ENCODE peak calls at places on chromosomes 7 and 10, in nine cellular contexts. One of them, this sample, is unnamed.

GRCh38 chr7:38873433-38873832 is 35.6 kb downstream of the VPS41 start:
- DNase-seq in upper lobe of right lung: no peak
- DNase-seq in AG04450: no peak
- DNase-seq in transverse colon: no peak
- DNase-seq in neuronal stem cell: no peak
- DNase-seq in CD4-positive, alpha-beta memory T cell: no peak
- DNase-seq in bronchial epithelial cell: peak; percentile 47
- DNase-seq in uterus: no peak
- DNase-seq in vagina: no peak
- DNase-seq in this sample: no peak

GRCh38 chr10:32142646-32143045 is 86.4 kb upstream of the KIF5B start:
- DNase-seq in uterus: no peak
- DNase-seq in transverse colon: no peak
- DNase-seq in bronchial epithelial cell: peak; percentile 79
- DNase-seq in upper lobe of right lung: no peak
- DNase-seq in vagina: no peak
- DNase-seq in CD4-positive, alpha-beta memory T cell: no peak
- DNase-seq in neuronal stem cell: no peak
- DNase-seq in AG04450: no peak
- DNase-seq in this sample: no peak

GRCh38 chr10:93438796-93439253 is 43.3 kb downstream of the MYOF start:
- DNase-seq in AG04450: no peak
- DNase-seq in vagina: no peak
- DNase-seq in transverse colon: peak; percentile 56
- DNase-seq in bronchial epithelial cell: peak; percentile 84
- DNase-seq in neuronal stem cell: no peak
- DNase-seq in CD4-positive, alpha-beta memory T cell: no peak
- DNase-seq in upper lobe of right lung: peak; percentile 76
- DNase-seq in uterus: peak; percentile 47
- DNase-seq in this sample: peak; percentile 65

GRCh38 chr7:2244404-2244803 is 2.4 kb downstream of the NUDT1 start:
- DNase-seq in CD4-positive, alpha-beta memory T cell: no peak
- DNase-seq in upper lobe of right lung: no peak
- DNase-seq in vagina: no peak
- DNase-seq in bronchial epithelial cell: no peak
- DNase-seq in AG04450: no peak
- DNase-seq in uterus: no peak
- DNase-seq in transverse colon: no peak
- DNase-seq in neuronal stem cell: no peak
- DNase-seq in this sample: no peak

GRCh38 chr10:68133553-68133952 is 24.3 kb downstream of the MYPN start:
- DNase-seq in CD4-positive, alpha-beta memory T cell: no peak
- DNase-seq in vagina: no peak
- DNase-seq in transverse colon: no peak
- DNase-seq in uterus: no peak
- DNase-seq in neuronal stem cell: no peak
- DNase-seq in bronchial epithelial cell: no peak
- DNase-seq in upper lobe of right lung: no peak
- DNase-seq in AG04450: no peak
- DNase-seq in this sample: no peak

GRCh38 chr10:32376780-32377179 is 29.8 kb upstream of the EPC1 start:
- DNase-seq in bronchial epithelial cell: no peak
- DNase-seq in uterus: no peak
- DNase-seq in AG04450: no peak
- DNase-seq in CD4-positive, alpha-beta memory T cell: no peak
- DNase-seq in neuronal stem cell: no peak
- DNase-seq in transverse colon: no peak
- DNase-seq in vagina: no peak
- DNase-seq in upper lobe of right lung: no peak
- DNase-seq in this sample: no peak

GRCh38 chr10:86688398-86688921 is 20.1 kb downstream of the LDB3 start:
- DNase-seq in vagina: no peak
- DNase-seq in uterus: peak; percentile 50
- DNase-seq in upper lobe of right lung: no peak
- DNase-seq in bronchial epithelial cell: peak; percentile 58
- DNase-seq in CD4-positive, alpha-beta memory T cell: peak; percentile 48
- DNase-seq in transverse colon: peak; percentile 63
- DNase-seq in AG04450: peak; percentile 58
- DNase-seq in neuronal stem cell: peak; percentile 54
- DNase-seq in this sample: peak; percentile 78

GRCh38 chr10:102342958-102343357 is 52.5 kb upstream of the NFKB2 start:
- DNase-seq in neuronal stem cell: no peak
- DNase-seq in AG04450: peak; percentile 39
- DNase-seq in upper lobe of right lung: no peak
- DNase-seq in transverse colon: no peak
- DNase-seq in vagina: no peak
- DNase-seq in CD4-positive, alpha-beta memory T cell: no peak
- DNase-seq in bronchial epithelial cell: peak; percentile 93
- DNase-seq in uterus: no peak
- DNase-seq in this sample: peak; percentile 28

GRCh38 chr7:2116903-2117680 is 115.7 kb downstream of the MAD1L1 start:
- DNase-seq in vagina: no peak
- DNase-seq in bronchial epithelial cell: no peak
- DNase-seq in CD4-positive, alpha-beta memory T cell: no peak
- DNase-seq in upper lobe of right lung: no peak
- DNase-seq in transverse colon: no peak
- DNase-seq in neuronal stem cell: no peak
- DNase-seq in AG04450: no peak
- DNase-seq in uterus: peak; percentile 42
- DNase-seq in this sample: no peak

GRCh38 chr7:139407555-139407954 is 47.9 kb downstream of the LUC7L2 start:
- DNase-seq in bronchial epithelial cell: no peak
- DNase-seq in neuronal stem cell: no peak
- DNase-seq in AG04450: no peak
- DNase-seq in upper lobe of right lung: no peak
- DNase-seq in vagina: no peak
- DNase-seq in transverse colon: no peak
- DNase-seq in uterus: no peak
- DNase-seq in CD4-positive, alpha-beta memory T cell: no peak
- DNase-seq in this sample: no peak

GRCh38 chr10:119650062-119650461 is 1.1 kb upstream of the BAG3 start:
- DNase-seq in CD4-positive, alpha-beta memory T cell: no peak
- DNase-seq in vagina: no peak
- DNase-seq in bronchial epithelial cell: no peak
- DNase-seq in uterus: no peak
- DNase-seq in AG04450: no peak
- DNase-seq in upper lobe of right lung: no peak
- DNase-seq in transverse colon: no peak
- DNase-seq in neuronal stem cell: no peak
- DNase-seq in this sample: no peak

GRCh38 chr10:119653209-119653608 is 2.0 kb downstream of the BAG3 start:
- DNase-seq in uterus: no peak
- DNase-seq in upper lobe of right lung: no peak
- DNase-seq in bronchial epithelial cell: no peak
- DNase-seq in AG04450: no peak
- DNase-seq in neuronal stem cell: no peak
- DNase-seq in CD4-positive, alpha-beta memory T cell: no peak
- DNase-seq in vagina: no peak
- DNase-seq in transverse colon: no peak
- DNase-seq in this sample: no peak

GRCh38 chr10:119651514-119652327 is 541 bp downstream of the BAG3 start:
- DNase-seq in neuronal stem cell: peak; percentile 31
- DNase-seq in uterus: peak; percentile 40
- DNase-seq in upper lobe of right lung: peak; percentile 72
- DNase-seq in transverse colon: peak; percentile 26
- DNase-seq in AG04450: no peak
- DNase-seq in bronchial epithelial cell: no peak
- DNase-seq in CD4-positive, alpha-beta memory T cell: no peak
- DNase-seq in vagina: no peak
- DNase-seq in this sample: peak; percentile 18

GRCh38 chr10:119652361-119652760 is 1.2 kb downstream of the BAG3 start:
- DNase-seq in bronchial epithelial cell: peak; percentile 79
- DNase-seq in uterus: no peak
- DNase-seq in vagina: no peak
- DNase-seq in AG04450: peak; percentile 34
- DNase-seq in neuronal stem cell: no peak
- DNase-seq in upper lobe of right lung: no peak
- DNase-seq in transverse colon: no peak
- DNase-seq in CD4-positive, alpha-beta memory T cell: peak; percentile 58
- DNase-seq in this sample: peak; percentile 31

GRCh38 chr10:119650692-119651513 is at the start of gene BAG3:
- DNase-seq in uterus: peak; percentile 95
- DNase-seq in transverse colon: peak; percentile 94
- DNase-seq in neuronal stem cell: peak; percentile 87
- DNase-seq in AG04450: peak; percentile 86
- DNase-seq in CD4-positive, alpha-beta memory T cell: peak; percentile 80
- DNase-seq in vagina: peak; percentile 96
- DNase-seq in bronchial epithelial cell: peak; percentile 78
- DNase-seq in upper lobe of right lung: peak; percentile 96
- DNase-seq in this sample: peak; percentile 90
- H3K27me3 ChIP-seq in uterus: no peaks in the 10 kb centered on the region
- H3K27me3 ChIP-seq in transverse colon: no peaks in the 10 kb centered on the region
- H3K27me3 ChIP-seq in neuronal stem cell: no peaks in the 10 kb centered on the region
- H3K27me3 ChIP-seq in AG04450: no peaks in the 10 kb centered on the region
- H3K27me3 ChIP-seq in CD4-positive, alpha-beta memory T cell: no peaks in the 10 kb centered on the region
- H3K27me3 ChIP-seq in vagina: no peaks in the 10 kb centered on the region
- H3K27me3 ChIP-seq in bronchial epithelial cell: no peaks in the 10 kb centered on the region
- H3K27me3 ChIP-seq in upper lobe of right lung: no peaks in the 10 kb centered on the region
- H3K27me3 ChIP-seq in this sample: no peaks in the 10 kb centered on the region

GRCh38 chr7:114086491-114086905 is 167.7 kb upstream of the PPP1R3A start:
- DNase-seq in transverse colon: peak; percentile 49
- DNase-seq in AG04450: no peak
- DNase-seq in upper lobe of right lung: peak; percentile 76
- DNase-seq in bronchial epithelial cell: no peak
- DNase-seq in CD4-positive, alpha-beta memory T cell: no peak
- DNase-seq in vagina: no peak
- DNase-seq in uterus: peak; percentile 30
- DNase-seq in neuronal stem cell: no peak
- DNase-seq in this sample: peak; percentile 32

GRCh38 chr7:114085592-114086490 is 167.0 kb upstream of the PPP1R3A start:
- DNase-seq in neuronal stem cell: peak; percentile 45
- DNase-seq in vagina: peak; percentile 95
- DNase-seq in upper lobe of right lung: peak; percentile 89
- DNase-seq in bronchial epithelial cell: peak; percentile 82
- DNase-seq in AG04450: peak; percentile 60
- DNase-seq in transverse colon: peak; percentile 90
- DNase-seq in uterus: peak; percentile 79
- DNase-seq in CD4-positive, alpha-beta memory T cell: peak; percentile 55
- DNase-seq in this sample: peak; percentile 28

GRCh38 chr7:114088541-114088940 is 169.7 kb upstream of the PPP1R3A start:
- DNase-seq in vagina: no peak
- DNase-seq in neuronal stem cell: no peak
- DNase-seq in upper lobe of right lung: no peak
- DNase-seq in transverse colon: no peak
- DNase-seq in AG04450: no peak
- DNase-seq in uterus: no peak
- DNase-seq in bronchial epithelial cell: no peak
- DNase-seq in CD4-positive, alpha-beta memory T cell: no peak
- DNase-seq in this sample: no peak

GRCh38 chr7:114087674-114088539 is 169.1 kb upstream of the PPP1R3A start:
- DNase-seq in neuronal stem cell: peak; percentile 5
- DNase-seq in CD4-positive, alpha-beta memory T cell: no peak
- DNase-seq in vagina: no peak
- DNase-seq in uterus: no peak
- DNase-seq in AG04450: no peak
- DNase-seq in upper lobe of right lung: no peak
- DNase-seq in bronchial epithelial cell: no peak
- DNase-seq in transverse colon: peak; percentile 21
- DNase-seq in this sample: no peak

DNA sequence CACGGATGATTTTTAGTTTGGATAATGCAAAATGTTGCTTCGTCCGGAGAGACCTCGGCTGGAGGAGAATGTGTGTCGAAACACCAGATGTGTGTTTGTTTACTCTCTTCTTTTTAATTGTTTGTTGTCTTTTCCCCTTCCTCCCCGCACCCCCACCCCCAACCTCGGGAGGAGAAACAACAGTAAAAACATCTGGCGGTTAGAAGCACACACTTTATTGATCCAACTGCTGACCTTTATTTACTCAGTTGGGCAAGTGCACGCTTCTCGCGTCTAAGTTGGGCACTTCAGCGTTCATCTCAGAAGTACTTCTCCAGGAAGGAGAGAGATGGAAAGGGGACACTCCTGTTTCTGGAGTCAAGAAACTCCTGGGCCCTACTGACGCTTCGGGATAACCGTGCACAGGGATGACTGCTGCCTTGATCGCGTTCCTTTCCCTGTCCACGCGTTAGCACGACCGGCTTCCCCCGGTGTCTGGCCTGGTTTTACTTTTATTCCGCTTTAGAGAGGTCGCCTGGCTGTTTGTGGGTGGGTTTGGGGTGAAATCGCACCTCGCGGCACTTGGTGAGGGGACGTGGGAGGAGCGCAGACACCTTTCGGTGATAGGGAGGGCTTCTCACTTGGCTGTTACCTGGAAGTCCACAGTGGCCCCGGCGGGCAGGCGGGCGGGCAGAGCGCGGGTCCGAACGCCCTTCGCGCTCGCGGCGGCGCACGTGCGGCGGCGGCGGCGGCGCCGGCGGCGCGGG is 168.3 kb upstream of the PPP1R3A start:
- DNase-seq in bronchial epithelial cell: no peak
- DNase-seq in uterus: peak; percentile 24
- DNase-seq in upper lobe of right lung: peak; percentile 66
- DNase-seq in AG04450: no peak
- DNase-seq in CD4-positive, alpha-beta memory T cell: no peak
- DNase-seq in neuronal stem cell: peak; percentile 18
- DNase-seq in transverse colon: peak; percentile 42
- DNase-seq in vagina: no peak
- DNase-seq in this sample: no peak
- H3K27me3 ChIP-seq in bronchial epithelial cell: peaks cover 4% of the 10 kb centered on the region
- H3K27me3 ChIP-seq in uterus: no peaks in the 10 kb centered on the region
- H3K27me3 ChIP-seq in upper lobe of right lung: peaks cover 48% of the 10 kb centered on the region
- H3K27me3 ChIP-seq in AG04450: peaks cover 23% of the 10 kb centered on the region
- H3K27me3 ChIP-seq in CD4-positive, alpha-beta memory T cell: peaks cover 33% of the 10 kb centered on the region
- H3K27me3 ChIP-seq in neuronal stem cell: peaks cover 47% of the 10 kb centered on the region
- H3K27me3 ChIP-seq in transverse colon: peaks cover 49% of the 10 kb centered on the region
- H3K27me3 ChIP-seq in vagina: no peaks in the 10 kb centered on the region
- H3K27me3 ChIP-seq in this sample: peaks cover 64% of the 10 kb centered on the region

DNA sequence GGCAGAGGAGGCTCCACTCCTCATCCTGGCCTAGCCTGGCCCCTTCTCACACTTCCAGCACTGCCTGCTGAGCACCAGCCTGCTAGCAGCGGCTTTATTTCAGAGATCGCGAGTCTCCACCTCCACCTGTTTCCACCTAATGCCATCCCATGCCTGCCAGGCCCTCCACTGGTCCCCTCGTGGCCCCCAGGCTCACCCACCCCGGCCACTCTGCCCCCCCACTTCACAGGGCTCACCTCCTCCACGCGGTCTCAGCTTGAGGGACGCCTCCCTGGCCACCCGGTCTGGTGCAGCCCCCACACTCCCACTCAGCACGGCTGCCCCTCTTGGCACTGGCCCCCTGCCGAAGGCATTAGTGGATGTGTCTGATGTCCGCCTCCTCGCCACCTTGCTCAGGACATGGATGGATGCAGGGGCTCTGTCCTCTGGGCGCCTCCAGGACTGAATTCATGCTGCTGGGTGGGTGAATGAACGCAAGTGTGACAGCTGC is 3.8 kb upstream of the NKX6-2 start:
- DNase-seq in neuronal stem cell: no peak
- DNase-seq in upper lobe of right lung: no peak
- DNase-seq in bronchial epithelial cell: no peak
- DNase-seq in transverse colon: no peak
- DNase-seq in AG04450: no peak
- DNase-seq in vagina: no peak
- DNase-seq in uterus: no peak
- DNase-seq in CD4-positive, alpha-beta memory T cell: no peak
- DNase-seq in this sample: no peak
- H3K27me3 ChIP-seq in neuronal stem cell: peaks cover 61% of the 10 kb centered on the region
- H3K27me3 ChIP-seq in upper lobe of right lung: peaks cover 65% of the 10 kb centered on the region
- H3K27me3 ChIP-seq in bronchial epithelial cell: peaks cover 14% of the 10 kb centered on the region
- H3K27me3 ChIP-seq in transverse colon: peaks cover 78% of the 10 kb centered on the region
- H3K27me3 ChIP-seq in AG04450: peaks cover 39% of the 10 kb centered on the region
- H3K27me3 ChIP-seq in vagina: no peaks in the 10 kb centered on the region
- H3K27me3 ChIP-seq in uterus: peaks cover 16% of the 10 kb centered on the region
- H3K27me3 ChIP-seq in CD4-positive, alpha-beta memory T cell: no peaks in the 10 kb centered on the region
- H3K27me3 ChIP-seq in this sample: peaks cover 17% of the 10 kb centered on the region

GRCh38 chr7:155455776-155456516 is 2.0 kb upstream of the EN2 start:
- DNase-seq in uterus: no peak
- DNase-seq in neuronal stem cell: no peak
- DNase-seq in upper lobe of right lung: peak; percentile 52
- DNase-seq in transverse colon: no peak
- DNase-seq in AG04450: no peak
- DNase-seq in bronchial epithelial cell: no peak
- DNase-seq in CD4-positive, alpha-beta memory T cell: no peak
- DNase-seq in vagina: no peak
- DNase-seq in this sample: no peak
- H3K27me3 ChIP-seq in uterus: peaks cover 31% of the 10 kb centered on the region
- H3K27me3 ChIP-seq in neuronal stem cell: peaks cover 98% of the 10 kb centered on the region
- H3K27me3 ChIP-seq in upper lobe of right lung: peaks cover 93% of the 10 kb centered on the region
- H3K27me3 ChIP-seq in transverse colon: peaks cover 96% of the 10 kb centered on the region
- H3K27me3 ChIP-seq in AG04450: peaks cover 76% of the 10 kb centered on the region
- H3K27me3 ChIP-seq in bronchial epithelial cell: peaks cover 77% of the 10 kb centered on the region
- H3K27me3 ChIP-seq in CD4-positive, alpha-beta memory T cell: peaks cover 39% of the 10 kb centered on the region
- H3K27me3 ChIP-seq in vagina: peaks cover 20% of the 10 kb centered on the region
- H3K27me3 ChIP-seq in this sample: peaks cover 47% of the 10 kb centered on the region